ENCODE peak calls at places on chromosomes 6 and 20, in nine cellular contexts. One of them, this sample, is unnamed.

GRCh38 chr6:164477126-164477525 is 832.3 kb downstream of the C6orf118 start:
- DNase-seq in psoas muscle: no peak
- DNase-seq in stimulated activated CD4-positive, alpha-beta T cell treated with anti-CD3 and anti-CD28 coated beads, Interleukin-4, amount 100 ng/mL, for 4 hours: no peak
- DNase-seq in central memory CD4-positive, alpha-beta T cell: no peak
- DNase-seq in AG04449: no peak
- DNase-seq in GM12865: no peak
- DNase-seq in right lobe of liver: no peak
- DNase-seq in nephron progenitor cell: no peak
- DNase-seq in ascending aorta: no peak
- DNase-seq in this sample: no peak

GRCh38 chr6:27237089-27237723 is 10.3 kb upstream of the PRSS16 start:
- DNase-seq in psoas muscle: no peak
- DNase-seq in stimulated activated CD4-positive, alpha-beta T cell treated with anti-CD3 and anti-CD28 coated beads, Interleukin-4, amount 100 ng/mL, for 4 hours: peak; percentile 48
- DNase-seq in central memory CD4-positive, alpha-beta T cell: peak; percentile 17
- DNase-seq in AG04449: peak; percentile 26
- DNase-seq in GM12865: peak; percentile 81
- DNase-seq in right lobe of liver: no peak
- DNase-seq in nephron progenitor cell: peak; percentile 61
- DNase-seq in ascending aorta: no peak
- DNase-seq in this sample: no peak

GRCh38 chr6:6008648-6009421 is 2.1 kb upstream of the NRN1 start:
- DNase-seq in psoas muscle: peak; percentile 82
- DNase-seq in stimulated activated CD4-positive, alpha-beta T cell treated with anti-CD3 and anti-CD28 coated beads, Interleukin-4, amount 100 ng/mL, for 4 hours: peak; percentile 46
- DNase-seq in central memory CD4-positive, alpha-beta T cell: no peak
- DNase-seq in AG04449: no peak
- DNase-seq in GM12865: peak; percentile 81
- DNase-seq in right lobe of liver: peak; percentile 88
- DNase-seq in nephron progenitor cell: peak; percentile 88
- DNase-seq in ascending aorta: no peak
- DNase-seq in this sample: peak; percentile 89

GRCh38 chr6:135880066-135880972 is 28.8 kb downstream of the PDE7B start:
- DNase-seq in psoas muscle: no peak
- DNase-seq in stimulated activated CD4-positive, alpha-beta T cell treated with anti-CD3 and anti-CD28 coated beads, Interleukin-4, amount 100 ng/mL, for 4 hours: no peak
- DNase-seq in central memory CD4-positive, alpha-beta T cell: peak; percentile 69
- DNase-seq in AG04449: peak; percentile 46
- DNase-seq in GM12865: peak; percentile 77
- DNase-seq in right lobe of liver: no peak
- DNase-seq in nephron progenitor cell: no peak
- DNase-seq in ascending aorta: no peak
- DNase-seq in this sample: no peak

GRCh38 chr20:24948939-24949679 is at the start of gene CST7:
- DNase-seq in psoas muscle: peak; percentile 71
- DNase-seq in stimulated activated CD4-positive, alpha-beta T cell treated with anti-CD3 and anti-CD28 coated beads, Interleukin-4, amount 100 ng/mL, for 4 hours: peak; percentile 73
- DNase-seq in central memory CD4-positive, alpha-beta T cell: peak; percentile 87
- DNase-seq in AG04449: no peak
- DNase-seq in GM12865: peak; percentile 60
- DNase-seq in right lobe of liver: no peak
- DNase-seq in nephron progenitor cell: no peak
- DNase-seq in ascending aorta: peak; percentile 77
- DNase-seq in this sample: no peak

GRCh38 chr6:11865926-11866325 is 87.3 kb upstream of the ADTRP start:
- DNase-seq in psoas muscle: no peak
- DNase-seq in stimulated activated CD4-positive, alpha-beta T cell treated with anti-CD3 and anti-CD28 coated beads, Interleukin-4, amount 100 ng/mL, for 4 hours: no peak
- DNase-seq in central memory CD4-positive, alpha-beta T cell: no peak
- DNase-seq in AG04449: no peak
- DNase-seq in GM12865: no peak
- DNase-seq in right lobe of liver: no peak
- DNase-seq in nephron progenitor cell: no peak
- DNase-seq in ascending aorta: no peak
- DNase-seq in this sample: no peak

GRCh38 chr6:157656437-157657005 is 166.5 kb upstream of the SNX9 start:
- DNase-seq in psoas muscle: no peak
- DNase-seq in stimulated activated CD4-positive, alpha-beta T cell treated with anti-CD3 and anti-CD28 coated beads, Interleukin-4, amount 100 ng/mL, for 4 hours: no peak
- DNase-seq in central memory CD4-positive, alpha-beta T cell: no peak
- DNase-seq in AG04449: no peak
- DNase-seq in GM12865: no peak
- DNase-seq in right lobe of liver: no peak
- DNase-seq in nephron progenitor cell: no peak
- DNase-seq in ascending aorta: no peak
- DNase-seq in this sample: no peak

GRCh38 chr6:165716886-165717285 is 53.8 kb upstream of the PDE10A start:
- DNase-seq in psoas muscle: no peak
- DNase-seq in stimulated activated CD4-positive, alpha-beta T cell treated with anti-CD3 and anti-CD28 coated beads, Interleukin-4, amount 100 ng/mL, for 4 hours: no peak
- DNase-seq in central memory CD4-positive, alpha-beta T cell: no peak
- DNase-seq in AG04449: no peak
- DNase-seq in GM12865: no peak
- DNase-seq in right lobe of liver: no peak
- DNase-seq in nephron progenitor cell: no peak
- DNase-seq in ascending aorta: no peak
- DNase-seq in this sample: no peak

GRCh38 chr6:126748141-126748540 is 370.3 kb upstream of the RSPO3 start:
- DNase-seq in psoas muscle: no peak
- DNase-seq in stimulated activated CD4-positive, alpha-beta T cell treated with anti-CD3 and anti-CD28 coated beads, Interleukin-4, amount 100 ng/mL, for 4 hours: no peak
- DNase-seq in central memory CD4-positive, alpha-beta T cell: no peak
- DNase-seq in AG04449: no peak
- DNase-seq in GM12865: no peak
- DNase-seq in right lobe of liver: no peak
- DNase-seq in nephron progenitor cell: no peak
- DNase-seq in ascending aorta: no peak
- DNase-seq in this sample: no peak